ENCODE peak calls at places on chromosomes 3 and 15, in four cellular contexts. One of them, this sample, is unnamed.

GRCh38 chr3:177300039-177300833 is 103.0 kb upstream of the TBL1XR1 start:
- DNase-seq in transverse colon: peak
- DNase-seq in breast epithelium: no peak
- DNase-seq in HL-60: no peak
- DNase-seq in this sample: no peak

GRCh38 chr15:77160562-77161481 is 89.9 kb upstream of the TSPAN3 start:
- DNase-seq in transverse colon: peak
- DNase-seq in HL-60: no peak
- DNase-seq in breast epithelium: no peak
- DNase-seq in this sample: no peak

GRCh38 chr3:49171119-49171774 is at the start of gene KLHDC8B:
- DNase-seq in breast epithelium: peak
- DNase-seq in HL-60: peak
- DNase-seq in transverse colon: peak
- DNase-seq in this sample: peak

GRCh38 chr15:100093211-100094126 is 248.3 kb downstream of the ADAMTS17 start:
- DNase-seq in HL-60: no peak
- DNase-seq in breast epithelium: peak
- DNase-seq in transverse colon: no peak
- DNase-seq in this sample: peak

GRCh38 chr15:62606376-62607164 is 436.0 kb upstream of the TPM1 start:
- DNase-seq in transverse colon: no peak
- DNase-seq in breast epithelium: peak
- DNase-seq in HL-60: no peak
- DNase-seq in this sample: no peak

GRCh38 chr3:187742351-187743171 is 2.7 kb downstream of the BCL6 start:
- DNase-seq in transverse colon: peak
- DNase-seq in breast epithelium: peak
- DNase-seq in HL-60: peak
- DNase-seq in this sample: no peak

GRCh38 chr3:48129921-48130320 is 58.3 kb downstream of the CDC25A start:
- DNase-seq in breast epithelium: no peak
- DNase-seq in transverse colon: no peak
- DNase-seq in HL-60: no peak
- DNase-seq in this sample: no peak

GRCh38 chr3:195875482-195876236 is 32.7 kb downstream of the TNK2 start:
- DNase-seq in breast epithelium: no peak
- DNase-seq in transverse colon: no peak
- DNase-seq in HL-60: no peak
- DNase-seq in this sample: no peak

GRCh38 chr15:74319596-74320357 is 47.7 kb downstream of the CYP11A1 start:
- DNase-seq in HL-60: no peak
- DNase-seq in transverse colon: no peak
- DNase-seq in breast epithelium: no peak
- DNase-seq in this sample: no peak

GRCh38 chr3:93989241-93989640 is 9.3 kb downstream of the ARL13B start:
- DNase-seq in breast epithelium: no peak
- DNase-seq in HL-60: no peak
- DNase-seq in transverse colon: no peak
- DNase-seq in this sample: no peak

GRCh38 chr3:71817262-71817661 is 32.3 kb upstream of the PROK2 start:
- DNase-seq in breast epithelium: no peak
- DNase-seq in HL-60: no peak
- DNase-seq in transverse colon: no peak
- DNase-seq in this sample: no peak

GRCh38 chr3:157572559-157573270 is 69.5 kb upstream of the VEPH1 start:
- DNase-seq in breast epithelium: no peak
- DNase-seq in HL-60: peak
- DNase-seq in transverse colon: peak
- DNase-seq in this sample: no peak

GRCh38 chr3:150759947-150760346 is 3.0 kb downstream of the SIAH2 start:
- DNase-seq in transverse colon: no peak
- DNase-seq in HL-60: no peak
- DNase-seq in breast epithelium: no peak
- DNase-seq in this sample: no peak

GRCh38 chr3:117916839-117917238 is 1117.8 kb downstream of the IGSF11 start:
- DNase-seq in HL-60: no peak
- DNase-seq in breast epithelium: no peak
- DNase-seq in transverse colon: no peak
- DNase-seq in this sample: no peak

GRCh38 chr3:89742546-89742945 is 635.1 kb downstream of the EPHA3 start:
- DNase-seq in HL-60: no peak
- DNase-seq in transverse colon: no peak
- DNase-seq in breast epithelium: no peak
- DNase-seq in this sample: no peak

GRCh38 chr15:96428742-96429141 is 98.2 kb downstream of the NR2F2 start:
- DNase-seq in transverse colon: no peak
- DNase-seq in breast epithelium: no peak
- DNase-seq in HL-60: no peak
- DNase-seq in this sample: no peak

GRCh38 chr15:77898811-77899730 is 178.4 kb downstream of the TBC1D2B start:
- DNase-seq in transverse colon: no peak
- DNase-seq in breast epithelium: no peak
- DNase-seq in HL-60: no peak
- DNase-seq in this sample: peak

GRCh38 chr3:55804170-55805095 is 317.3 kb upstream of the WNT5A start:
- DNase-seq in HL-60: no peak
- DNase-seq in transverse colon: no peak
- DNase-seq in breast epithelium: no peak
- DNase-seq in this sample: no peak

GRCh38 chr3:56761887-56762605 is 39.7 kb downstream of the ARHGEF3 start:
- DNase-seq in HL-60: no peak
- DNase-seq in transverse colon: no peak
- DNase-seq in breast epithelium: no peak
- DNase-seq in this sample: no peak

GRCh38 chr15:58805095-58805494 is 34.0 kb downstream of the MINDY2 start:
- DNase-seq in transverse colon: no peak
- DNase-seq in HL-60: peak
- DNase-seq in breast epithelium: no peak
- DNase-seq in this sample: no peak

GRCh38 chr3:112321867-112322652 is 10.9 kb upstream of the CD200 start:
- DNase-seq in breast epithelium: no peak
- DNase-seq in transverse colon: no peak
- DNase-seq in HL-60: no peak
- DNase-seq in this sample: no peak

GRCh38 chr3:117837391-117837790 is 1127.8 kb downstream of the TUSC7 start:
- DNase-seq in transverse colon: no peak
- DNase-seq in HL-60: no peak
- DNase-seq in breast epithelium: no peak
- DNase-seq in this sample: no peak

GRCh38 chr3:191499307-191500125 is 38.6 kb downstream of the PYDC2 start:
- DNase-seq in breast epithelium: no peak
- DNase-seq in transverse colon: peak
- DNase-seq in HL-60: no peak
- DNase-seq in this sample: no peak

GRCh38 chr15:57158589-57158988 is 217.7 kb upstream of the CGNL1 start:
- DNase-seq in transverse colon: no peak
- DNase-seq in HL-60: no peak
- DNase-seq in breast epithelium: no peak
- DNase-seq in this sample: no peak

DNA sequence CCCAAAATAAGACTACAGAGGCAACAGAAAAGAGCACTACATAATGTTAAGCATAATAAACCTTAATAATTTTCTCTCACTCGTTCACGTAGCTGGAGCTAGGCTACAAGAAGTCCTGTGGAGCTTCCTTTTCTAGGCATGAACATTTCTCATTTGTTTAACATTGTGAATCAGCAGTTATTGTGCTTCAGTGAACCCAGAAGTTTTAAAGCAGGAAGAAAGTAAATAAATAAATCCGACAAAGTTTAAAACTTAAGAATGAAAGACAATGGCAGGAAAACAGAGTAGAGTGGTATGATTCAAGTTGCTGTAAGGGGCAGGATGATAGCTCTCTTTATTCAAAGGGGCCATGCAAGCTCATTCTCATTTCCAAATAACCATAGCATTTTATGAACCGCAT is 191.8 kb downstream of the LSAMP start:
- DNase-seq in breast epithelium: no peak
- DNase-seq in transverse colon: no peak
- DNase-seq in HL-60: no peak
- DNase-seq in this sample: no peak
- H3K27ac ChIP-seq in breast epithelium: no peak
- H3K27ac ChIP-seq in transverse colon: no peak
- H3K27ac ChIP-seq in HL-60: no peak
- H3K27ac ChIP-seq in this sample: no peak

DNA sequence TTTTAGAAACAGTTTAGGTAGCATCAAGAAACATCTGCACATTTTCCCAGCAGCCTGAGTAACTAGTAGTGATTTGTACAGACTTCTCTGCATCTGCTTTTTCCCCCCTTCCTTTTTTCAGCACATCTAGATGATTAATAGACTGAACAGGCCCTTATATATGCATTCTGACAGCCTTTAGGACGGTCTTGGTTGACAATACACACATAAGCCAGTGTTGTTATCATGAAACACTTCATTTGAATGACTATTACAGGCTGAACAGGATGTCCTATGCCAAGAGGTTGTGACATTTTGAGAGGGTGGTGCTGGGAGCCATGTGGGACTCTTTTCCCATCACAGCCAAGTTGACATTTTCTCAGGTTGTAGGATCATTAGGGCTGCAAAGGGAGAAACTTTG is 73.9 kb downstream of the FILIP1L start:
- DNase-seq in breast epithelium: no peak
- DNase-seq in transverse colon: no peak
- DNase-seq in HL-60: no peak
- DNase-seq in this sample: no peak
- TF ChIP-seq POLR2AphosphoS5 in breast epithelium: no peak
- TF ChIP-seq POLR2AphosphoS5 in transverse colon: peak
- TF ChIP-seq POLR2AphosphoS5 in HL-60: no peak
- TF ChIP-seq POLR2AphosphoS5 in this sample: no peak

GRCh38 chr15:52780172-52780980 is 9.8 kb downstream of the ONECUT1 start:
- DNase-seq in transverse colon: peak
- DNase-seq in HL-60: peak
- DNase-seq in breast epithelium: no peak
- DNase-seq in this sample: peak
- H3K4me3 ChIP-seq in transverse colon: no peak
- H3K4me3 ChIP-seq in HL-60: peak
- H3K4me3 ChIP-seq in breast epithelium: no peak
- H3K4me3 ChIP-seq in this sample: no peak

DNA sequence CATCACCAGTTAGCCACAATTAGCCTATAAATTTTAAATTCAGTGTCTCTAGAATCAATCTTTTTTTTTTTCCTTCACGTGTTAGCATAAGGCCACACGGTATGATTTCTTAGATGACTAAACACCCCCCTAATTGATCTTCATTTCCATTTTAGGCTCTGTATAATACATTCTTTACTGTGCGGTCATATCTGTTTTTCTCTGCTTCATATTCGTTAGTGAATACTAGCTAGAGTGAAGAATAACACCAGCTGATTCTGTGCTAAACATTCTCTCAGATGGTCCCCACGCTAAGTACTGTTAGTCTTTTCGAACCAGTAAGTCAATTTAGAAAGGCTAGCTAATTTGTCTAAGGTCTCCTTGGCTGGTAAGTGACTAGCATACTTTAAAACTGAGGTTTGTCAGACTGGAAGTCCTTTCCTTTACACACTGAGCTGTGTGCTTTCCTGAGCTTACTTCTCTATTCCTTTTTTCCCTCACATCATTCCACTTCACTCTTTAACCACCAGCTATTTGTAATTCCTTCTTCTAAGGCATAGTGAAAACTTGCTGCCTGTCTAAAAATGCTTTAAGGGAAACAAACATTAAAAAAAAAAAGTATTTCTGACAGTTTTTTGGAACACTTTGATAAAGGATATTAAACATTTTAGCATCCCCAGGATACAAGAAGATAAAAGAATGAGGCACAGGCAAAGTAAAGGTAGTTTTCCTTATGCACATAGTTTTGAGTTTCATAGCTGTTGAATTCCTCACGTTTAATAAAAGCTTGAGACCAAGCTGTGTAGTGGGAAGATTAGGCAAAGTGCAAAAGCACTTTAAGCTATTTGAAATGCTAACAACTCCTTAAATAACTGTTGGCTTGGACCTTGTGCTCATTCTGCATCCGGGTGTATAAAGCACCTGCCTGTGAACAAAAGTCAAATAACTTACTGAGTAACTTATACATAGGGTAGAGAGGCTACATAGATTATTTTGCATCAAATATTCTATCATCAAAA is 17.1 kb downstream of the ZFAND6 start:
- DNase-seq in transverse colon: no peak
- DNase-seq in breast epithelium: no peak
- DNase-seq in HL-60: no peak
- DNase-seq in this sample: no peak
- H3K27ac ChIP-seq in transverse colon: peak
- H3K27ac ChIP-seq in breast epithelium: no peak
- H3K27ac ChIP-seq in HL-60: no peak
- H3K27ac ChIP-seq in this sample: no peak

GRCh38 chr15:39921274-39921638 is 1.2 kb upstream of the GPR176 start:
- DNase-seq in transverse colon: no peak
- DNase-seq in breast epithelium: no peak
- DNase-seq in HL-60: no peak
- DNase-seq in this sample: no peak

GRCh38 chr15:39918688-39919385 is 1.2 kb downstream of the GPR176 start:
- DNase-seq in breast epithelium: no peak
- DNase-seq in transverse colon: no peak
- DNase-seq in HL-60: no peak
- DNase-seq in this sample: no peak

GRCh38 chr15:39919396-39919739 is 698 bp downstream of the GPR176 start:
- DNase-seq in breast epithelium: no peak
- DNase-seq in transverse colon: no peak
- DNase-seq in HL-60: no peak
- DNase-seq in this sample: no peak

GRCh38 chr15:39920510-39921273 is 626 bp upstream of the GPR176 start:
- DNase-seq in transverse colon: peak
- DNase-seq in breast epithelium: peak
- DNase-seq in HL-60: peak
- DNase-seq in this sample: peak

DNA sequence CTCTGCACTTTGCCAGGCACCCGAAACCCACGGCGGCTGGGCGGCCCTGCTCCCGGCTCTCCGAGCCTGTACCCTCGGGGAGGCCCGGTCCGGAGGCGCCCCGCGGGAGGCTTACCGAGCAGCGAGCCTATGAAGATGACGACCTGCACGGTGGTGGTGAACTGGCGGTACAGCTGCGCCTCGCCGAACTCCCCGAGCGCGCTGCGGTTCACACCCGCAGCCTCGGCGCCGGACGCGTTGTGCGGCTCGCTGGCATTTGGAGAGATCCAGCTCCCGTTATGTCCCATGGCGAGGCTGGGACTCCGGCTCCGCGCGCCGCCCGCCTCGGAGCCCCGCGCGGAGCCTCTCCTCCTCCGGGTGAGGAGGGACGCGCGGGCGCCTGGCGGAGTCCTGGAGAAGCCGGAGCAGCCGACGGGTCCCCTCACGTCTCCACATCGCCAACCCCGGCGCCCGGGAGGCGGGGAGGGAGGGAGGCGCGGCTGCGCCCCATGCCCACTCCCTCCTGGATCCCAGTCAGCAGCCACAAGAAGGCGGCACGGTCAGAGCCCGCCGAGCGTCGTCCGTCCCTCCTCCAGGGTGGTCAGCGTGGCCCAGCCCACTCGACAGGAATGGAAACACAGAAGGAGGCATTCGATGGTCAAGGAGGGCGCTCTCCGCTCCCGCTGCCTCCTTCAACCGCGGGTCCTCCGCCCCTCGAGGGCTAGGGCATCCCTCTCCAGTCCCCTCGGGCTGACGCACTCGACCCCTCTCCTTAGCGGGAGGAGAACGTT is at the start of gene GPR176:
- DNase-seq in breast epithelium: no peak
- DNase-seq in HL-60: no peak
- DNase-seq in transverse colon: peak
- DNase-seq in this sample: peak
- TF ChIP-seq POLR2AphosphoS5 in breast epithelium: no peak
- TF ChIP-seq POLR2AphosphoS5 in HL-60: no peak
- TF ChIP-seq POLR2AphosphoS5 in transverse colon: no peak
- TF ChIP-seq POLR2AphosphoS5 in this sample: peak

GRCh38 chr3:128485283-128486156 is 7.5 kb downstream of the GATA2 start:
- DNase-seq in HL-60: no peak
- DNase-seq in breast epithelium: no peak
- DNase-seq in transverse colon: no peak
- DNase-seq in this sample: peak
- H3K4me3 ChIP-seq in HL-60: peak
- H3K4me3 ChIP-seq in breast epithelium: peak
- H3K4me3 ChIP-seq in transverse colon: no peak
- H3K4me3 ChIP-seq in this sample: no peak